ENCODE peak calls at places on chromosomes 7 and 10, in four cellular contexts. One of them, this sample, is unnamed.

GRCh38 chr7:138023618-138024333 is 21.9 kb upstream of the CREB3L2 start:
- DNase-seq in aorta: no peak
- DNase-seq in transverse colon: no peak
- DNase-seq in IMR-90: no peak
- DNase-seq in this sample: no peak

GRCh38 chr7:148110097-148110868 is 480.3 kb upstream of the C7orf33 start:
- DNase-seq in aorta: no peak
- DNase-seq in IMR-90: no peak
- DNase-seq in transverse colon: no peak
- DNase-seq in this sample: no peak

GRCh38 chr7:121016976-121017375 is 28.5 kb downstream of the CPED1 start:
- DNase-seq in aorta: no peak
- DNase-seq in transverse colon: no peak
- DNase-seq in IMR-90: peak
- DNase-seq in this sample: no peak

GRCh38 chr7:494261-494687 is 25.4 kb downstream of the PDGFA start:
- DNase-seq in transverse colon: no peak
- DNase-seq in aorta: peak
- DNase-seq in IMR-90: no peak
- DNase-seq in this sample: peak

GRCh38 chr7:79876769-79877362 is 257.8 kb upstream of the GNAI1 start:
- DNase-seq in transverse colon: no peak
- DNase-seq in aorta: no peak
- DNase-seq in IMR-90: peak
- DNase-seq in this sample: no peak

GRCh38 chr7:92765725-92766124 is 70.6 kb downstream of the CDK6 start:
- DNase-seq in IMR-90: peak
- DNase-seq in aorta: peak
- DNase-seq in transverse colon: no peak
- DNase-seq in this sample: no peak

GRCh38 chr7:64876792-64877713 is 26.0 kb upstream of the ZNF273 start:
- DNase-seq in transverse colon: peak
- DNase-seq in aorta: peak
- DNase-seq in IMR-90: no peak
- DNase-seq in this sample: peak

GRCh38 chr10:9015005-9015404 is 960.5 kb downstream of the GATA3 start:
- DNase-seq in IMR-90: no peak
- DNase-seq in transverse colon: no peak
- DNase-seq in aorta: no peak
- DNase-seq in this sample: no peak

GRCh38 chr7:155676052-155676451 is 31.6 kb downstream of the RBM33 start:
- DNase-seq in IMR-90: no peak
- DNase-seq in transverse colon: no peak
- DNase-seq in aorta: no peak
- DNase-seq in this sample: no peak

GRCh38 chr10:50417906-50418697 is 166.8 kb upstream of the ASAH2 start:
- DNase-seq in transverse colon: peak
- DNase-seq in aorta: peak
- DNase-seq in IMR-90: peak
- DNase-seq in this sample: peak

GRCh38 chr7:26603631-26604030 is 260.8 kb downstream of the SKAP2 start:
- DNase-seq in transverse colon: no peak
- DNase-seq in aorta: no peak
- DNase-seq in IMR-90: no peak
- DNase-seq in this sample: no peak

GRCh38 chr10:62640386-62640785 is 164.1 kb upstream of the ADO start:
- DNase-seq in IMR-90: peak
- DNase-seq in transverse colon: no peak
- DNase-seq in aorta: no peak
- DNase-seq in this sample: no peak

GRCh38 chr7:108310351-108310750 is 145.9 kb downstream of the NRCAM start:
- DNase-seq in IMR-90: no peak
- DNase-seq in aorta: no peak
- DNase-seq in transverse colon: no peak
- DNase-seq in this sample: no peak

GRCh38 chr7:108308276-108308675 is 148.0 kb downstream of the NRCAM start:
- DNase-seq in aorta: no peak
- DNase-seq in transverse colon: no peak
- DNase-seq in IMR-90: no peak
- DNase-seq in this sample: no peak

GRCh38 chr7:108311446-108312168 is 144.6 kb downstream of the NRCAM start:
- DNase-seq in IMR-90: no peak
- DNase-seq in aorta: no peak
- DNase-seq in transverse colon: no peak
- DNase-seq in this sample: no peak

GRCh38 chr7:108307246-108307982 is 148.8 kb downstream of the NRCAM start:
- DNase-seq in aorta: no peak
- DNase-seq in transverse colon: no peak
- DNase-seq in IMR-90: no peak
- DNase-seq in this sample: no peak

GRCh38 chr7:108308913-108309312 is 147.3 kb downstream of the NRCAM start:
- DNase-seq in IMR-90: no peak
- DNase-seq in aorta: no peak
- DNase-seq in transverse colon: no peak
- DNase-seq in this sample: no peak
- H3K27ac ChIP-seq in IMR-90: no peak
- H3K27ac ChIP-seq in aorta: no peak
- H3K27ac ChIP-seq in transverse colon: no peak
- H3K27ac ChIP-seq in this sample: no peak

DNA sequence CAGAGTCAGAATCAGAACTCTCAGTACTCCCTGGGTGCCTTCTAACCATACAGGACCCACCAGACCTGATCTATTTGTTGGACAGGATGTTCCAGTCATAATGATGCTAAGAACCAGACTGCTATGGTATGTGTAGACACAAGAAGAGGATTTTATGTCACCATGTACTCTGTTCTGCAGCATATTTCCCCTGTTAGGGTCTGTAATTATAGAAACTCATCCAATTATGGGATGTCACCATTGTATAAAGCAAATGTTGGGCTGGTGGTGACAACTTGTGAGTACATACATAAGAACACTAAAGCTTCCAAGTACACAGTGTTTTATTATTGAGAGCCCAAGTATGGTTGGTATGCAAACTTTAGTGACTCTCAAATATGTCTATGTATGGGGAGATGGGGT is 67.1 kb upstream of the AGBL3 start:
- DNase-seq in IMR-90: no peak
- DNase-seq in aorta: no peak
- DNase-seq in transverse colon: no peak
- DNase-seq in this sample: no peak
- H3K27ac ChIP-seq in IMR-90: peak
- H3K27ac ChIP-seq in aorta: peak
- H3K27ac ChIP-seq in transverse colon: peak
- H3K27ac ChIP-seq in this sample: no peak

GRCh38 chr10:58023341-58024073 is 244.2 kb downstream of the IPMK start:
- DNase-seq in IMR-90: peak
- DNase-seq in transverse colon: no peak
- DNase-seq in aorta: no peak
- DNase-seq in this sample: no peak
- H3K27ac ChIP-seq in IMR-90: peak
- H3K27ac ChIP-seq in transverse colon: no peak
- H3K27ac ChIP-seq in aorta: no peak
- H3K27ac ChIP-seq in this sample: no peak

GRCh38 chr7:81008901-81009300 is 90.0 kb upstream of the SEMA3C start:
- DNase-seq in aorta: no peak
- DNase-seq in IMR-90: no peak
- DNase-seq in transverse colon: no peak
- DNase-seq in this sample: no peak
- H3K27ac ChIP-seq in aorta: no peak
- H3K27ac ChIP-seq in IMR-90: no peak
- H3K27ac ChIP-seq in transverse colon: no peak
- H3K27ac ChIP-seq in this sample: no peak

DNA sequence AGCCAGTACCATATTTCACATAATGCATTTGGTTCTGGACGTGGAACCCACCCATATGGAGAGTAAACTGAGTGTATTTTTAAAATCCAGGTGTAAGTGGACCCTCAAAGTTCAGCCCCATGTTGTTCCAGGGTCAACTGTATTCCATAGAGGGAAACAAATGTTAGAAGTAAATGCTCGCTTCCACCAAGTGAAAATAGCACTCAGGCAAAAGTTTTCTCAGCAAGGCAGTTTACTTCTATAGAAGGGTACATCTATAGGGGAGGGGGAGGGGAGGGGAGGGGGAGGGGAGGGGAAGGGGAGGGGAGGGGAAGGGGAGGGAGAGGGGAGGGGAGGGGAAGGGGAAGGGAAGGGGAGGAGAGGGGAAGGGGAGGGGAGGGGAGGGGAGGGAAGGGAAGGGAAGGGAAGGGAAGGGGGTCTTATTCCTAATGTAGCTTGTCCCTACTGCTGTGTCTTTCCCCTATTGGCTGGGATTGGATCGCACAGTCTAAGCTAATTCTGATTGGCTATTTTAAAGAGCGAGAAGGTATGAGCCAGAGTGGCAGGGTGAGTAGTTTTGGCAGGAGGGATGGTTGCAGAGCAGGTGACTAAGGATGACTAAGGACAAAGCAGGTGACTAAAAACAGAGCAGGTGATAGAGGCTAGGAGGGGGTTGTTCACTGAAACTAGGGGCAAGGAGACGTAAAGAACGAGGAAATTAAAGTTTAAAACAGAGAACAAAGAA is 29.1 kb downstream of the GARIN1A start:
- DNase-seq in IMR-90: no peak
- DNase-seq in aorta: no peak
- DNase-seq in transverse colon: no peak
- DNase-seq in this sample: no peak
- H3K27ac ChIP-seq in IMR-90: no peak
- H3K27ac ChIP-seq in aorta: no peak
- H3K27ac ChIP-seq in transverse colon: no peak
- H3K27ac ChIP-seq in this sample: no peak

DNA sequence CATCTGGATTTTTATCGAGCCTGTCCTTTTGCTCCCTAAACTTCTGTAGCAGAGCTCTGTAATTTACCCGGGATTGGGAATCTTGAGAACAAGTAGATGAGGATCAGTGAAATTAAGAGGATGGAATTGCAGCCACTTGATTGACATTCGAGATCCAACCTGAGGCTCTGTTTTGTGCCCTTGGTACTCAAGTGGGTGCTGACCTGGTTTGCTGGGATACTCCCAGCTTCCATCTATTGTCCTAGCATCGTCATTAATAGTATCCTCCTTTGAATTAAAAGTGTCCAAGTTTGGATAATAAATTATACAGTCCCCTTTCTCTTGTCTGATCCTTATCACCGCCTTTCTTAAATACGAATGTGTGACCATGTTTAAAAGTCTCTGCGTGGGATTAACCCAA is 17.1 kb downstream of the CELF2 start:
- DNase-seq in aorta: no peak
- DNase-seq in transverse colon: no peak
- DNase-seq in IMR-90: no peak
- DNase-seq in this sample: no peak
- H3K27ac ChIP-seq in aorta: no peak
- H3K27ac ChIP-seq in transverse colon: peak
- H3K27ac ChIP-seq in IMR-90: no peak
- H3K27ac ChIP-seq in this sample: no peak

GRCh38 chr7:106767498-106768323 is 97.4 kb upstream of the PIK3CG start:
- DNase-seq in IMR-90: peak
- DNase-seq in aorta: no peak
- DNase-seq in transverse colon: no peak
- DNase-seq in this sample: no peak

GRCh38 chr7:106768324-106768751 is 96.7 kb upstream of the PIK3CG start:
- DNase-seq in aorta: no peak
- DNase-seq in IMR-90: no peak
- DNase-seq in transverse colon: no peak
- DNase-seq in this sample: no peak

GRCh38 chr7:106772655-106773108 is 92.4 kb upstream of the PIK3CG start:
- DNase-seq in transverse colon: no peak
- DNase-seq in IMR-90: peak
- DNase-seq in aorta: no peak
- DNase-seq in this sample: no peak

GRCh38 chr7:106773228-106773627 is 91.9 kb upstream of the PIK3CG start:
- DNase-seq in aorta: no peak
- DNase-seq in IMR-90: no peak
- DNase-seq in transverse colon: no peak
- DNase-seq in this sample: no peak

GRCh38 chr7:106770191-106770590 is 94.9 kb upstream of the PIK3CG start:
- DNase-seq in IMR-90: peak
- DNase-seq in transverse colon: no peak
- DNase-seq in aorta: no peak
- DNase-seq in this sample: no peak
- H3K27ac ChIP-seq in IMR-90: peak
- H3K27ac ChIP-seq in transverse colon: no peak
- H3K27ac ChIP-seq in aorta: no peak
- H3K27ac ChIP-seq in this sample: no peak

GRCh38 chr7:157358041-157358752 is 21.4 kb downstream of the DNAJB6 start:
- DNase-seq in IMR-90: no peak
- DNase-seq in transverse colon: no peak
- DNase-seq in aorta: no peak
- DNase-seq in this sample: no peak

GRCh38 chr7:157359581-157359980 is 22.8 kb downstream of the DNAJB6 start:
- DNase-seq in transverse colon: no peak
- DNase-seq in aorta: no peak
- DNase-seq in IMR-90: no peak
- DNase-seq in this sample: no peak

GRCh38 chr7:157355784-157356511 is 19.1 kb downstream of the DNAJB6 start:
- DNase-seq in transverse colon: no peak
- DNase-seq in IMR-90: peak
- DNase-seq in aorta: peak
- DNase-seq in this sample: no peak

GRCh38 chr7:157358753-157359096 is 21.9 kb downstream of the DNAJB6 start:
- DNase-seq in transverse colon: no peak
- DNase-seq in aorta: no peak
- DNase-seq in IMR-90: no peak
- DNase-seq in this sample: no peak

DNA sequence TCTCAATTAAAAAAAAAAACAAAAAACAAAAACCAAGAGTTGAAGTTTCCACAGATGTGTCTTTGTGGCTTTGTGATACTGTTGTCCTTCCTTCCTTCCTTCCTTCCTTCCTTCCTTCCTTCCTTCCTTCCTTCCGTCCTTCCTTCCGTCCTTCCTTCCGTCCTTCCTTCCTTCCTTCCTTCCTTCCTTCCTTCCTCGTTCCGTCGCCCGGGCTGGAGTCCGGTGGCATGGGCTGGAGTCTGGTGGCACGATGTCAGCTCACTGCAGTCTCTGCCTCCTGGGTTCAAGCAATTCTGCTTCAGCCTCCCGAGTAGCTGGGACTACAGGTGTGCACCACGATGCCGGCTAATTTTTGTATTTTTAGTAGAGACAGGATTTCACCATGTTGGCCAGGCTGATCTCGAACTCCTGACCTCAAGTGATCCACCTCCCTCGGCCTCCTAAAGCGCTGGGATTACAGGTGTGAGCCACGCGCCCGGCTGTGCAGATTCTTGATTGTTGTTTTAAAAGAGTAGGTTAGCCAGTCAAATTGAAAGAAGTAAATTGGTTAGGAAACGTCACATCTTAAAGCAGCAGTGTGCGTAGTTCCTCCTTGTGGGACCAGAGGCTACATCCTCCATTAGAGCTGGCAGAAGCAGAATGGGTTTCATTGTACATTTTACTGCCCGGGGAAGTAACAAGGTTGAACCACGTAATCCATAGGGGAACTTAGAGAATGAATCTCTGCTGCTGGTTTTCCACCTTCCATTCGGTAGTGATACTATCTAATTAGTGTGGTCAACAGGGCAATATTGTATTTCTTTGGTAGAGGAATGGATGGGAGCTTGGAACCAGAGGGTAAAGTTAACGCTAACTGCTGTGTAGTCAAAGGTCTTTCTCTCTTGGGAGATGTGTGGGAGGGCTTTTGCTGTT is 20.6 kb downstream of the DNAJB6 start:
- DNase-seq in transverse colon: no peak
- DNase-seq in IMR-90: no peak
- DNase-seq in aorta: no peak
- DNase-seq in this sample: no peak
- H3K27ac ChIP-seq in transverse colon: peak
- H3K27ac ChIP-seq in IMR-90: no peak
- H3K27ac ChIP-seq in aorta: no peak
- H3K27ac ChIP-seq in this sample: no peak